ENCODE peak calls at places on chromosomes 7 and 10, in eight cellular contexts. Z is HCT116, F is GM23338, W is neural progenitor cell, S is SK-N-SH, D is OCI-LY7, I is MM.1S, P is PC-3. K is an unnamed sample. For H3K79me2, the result is how much of the 10 kb centered on the place peaks cover.

GRCh38 chr10:94493463-94493862 is 52.1 kb upstream of the HELLS start:
- DNase-seq in Z (no peak), F (no peak), W (no peak), S (no peak), D (no peak), I (no peak), P (no peak), K (no peak)

GRCh38 chr7:28151965-28152364 is 28.6 kb downstream of the JAZF1 start:
- DNase-seq in Z (no peak), F (no peak), W (no peak), S (no peak), D (no peak), I (peak), P (peak), K (no peak)

GRCh38 chr7:111413796-111414195 is 148.5 kb downstream of the IMMP2L start:
- DNase-seq in Z (no peak), F (peak), W (peak), S (no peak), D (no peak), I (no peak), P (no peak), K (no peak)

GRCh38 chr7:146096994-146097393 is 19.6 kb upstream of the CNTNAP2 start:
- DNase-seq in Z (no peak), F (peak), W (peak), S (peak), D (no peak), I (peak), P (no peak), K (no peak)

GRCh38 chr7:7705316-7705715 is 13.1 kb downstream of the RPA3 start:
- DNase-seq in Z (no peak), F (no peak), W (no peak), S (no peak), D (no peak), I (no peak), P (no peak), K (no peak)

GRCh38 chr10:104650072-104650471 is 9.0 kb downstream of the SORCS3 start:
- DNase-seq in Z (no peak), F (peak), W (peak), S (peak), D (no peak), I (no peak), P (no peak), K (peak)

GRCh38 chr7:33986951-33987948 is 81.9 kb downstream of the BMPER start:
- DNase-seq in Z (peak), F (no peak), W (no peak), S (no peak), D (no peak), I (no peak), P (peak), K (peak)

GRCh38 chr7:102063736-102064135 is 222.9 kb upstream of the SH2B2 start:
- DNase-seq in Z (peak), F (peak), W (peak), S (peak), D (no peak), I (no peak), P (peak), K (peak)

GRCh38 chr10:30600005-30600404 is 29.5 kb downstream of the LYZL2 start:
- DNase-seq in Z (no peak), F (no peak), W (no peak), S (no peak), D (no peak), I (no peak), P (no peak), K (no peak)

GRCh38 chr10:59839576-59839975 is 66.8 kb downstream of the CCDC6 start:
- DNase-seq in Z (no peak), F (no peak), W (no peak), S (no peak), D (no peak), I (no peak), P (peak), K (no peak)

GRCh38 chr10:117409549-117410283 is 34.5 kb upstream of the PDZD8 start:
- DNase-seq in Z (no peak), F (no peak), W (no peak), S (no peak), D (no peak), I (no peak), P (peak), K (no peak)

GRCh38 chr7:24781106-24781505 is 23.8 kb upstream of the GSDME start:
- DNase-seq in Z (no peak), F (no peak), W (no peak), S (no peak), D (no peak), I (no peak), P (no peak), K (no peak)

GRCh38 chr7:30001953-30002352 is 12.4 kb upstream of the SCRN1 start:
- DNase-seq in Z (no peak), F (no peak), W (no peak), S (no peak), D (no peak), I (no peak), P (no peak), K (no peak)

GRCh38 chr7:70631732-70632131 is 500.2 kb upstream of the GALNT17 start:
- DNase-seq in Z (no peak), F (no peak), W (peak), S (no peak), D (no peak), I (no peak), P (no peak), K (no peak)

GRCh38 chr7:151126500-151127137 is 40.3 kb downstream of the AGAP3 start:
- DNase-seq in Z (no peak), F (peak), W (peak), S (no peak), D (no peak), I (no peak), P (no peak), K (no peak)

GRCh38 chr10:102115775-102116174 is 4.4 kb downstream of the LDB1 start:
- DNase-seq in Z (no peak), F (no peak), W (no peak), S (no peak), D (peak), I (no peak), P (no peak), K (no peak)

GRCh38 chr10:29028486-29028885 is 260.4 kb upstream of the LYZL1 start:
- DNase-seq in Z (no peak), F (no peak), W (no peak), S (no peak), D (no peak), I (no peak), P (no peak), K (no peak)

GRCh38 chr10:16809074-16809718 is 8.0 kb downstream of the RSU1 start:
- DNase-seq in Z (peak), F (peak), W (peak), S (peak), D (peak), I (peak), P (peak), K (peak)

GRCh38 chr7:105916603-105917002 is 40.2 kb upstream of the ATXN7L1 start:
- DNase-seq in Z (no peak), F (no peak), W (no peak), S (no peak), D (no peak), I (no peak), P (peak), K (no peak)

GRCh38 chr10:60778978-60779668 is 845 bp downstream of the CDK1 start:
- DNase-seq in Z (no peak), F (no peak), W (no peak), S (no peak), D (peak), I (peak), P (peak), K (no peak)

GRCh38 chr7:47766151-47766550 is 182.1 kb downstream of the PKD1L1 start:
- DNase-seq in Z (no peak), F (no peak), W (no peak), S (no peak), D (no peak), I (no peak), P (no peak), K (no peak)

GRCh38 chr10:18214692-18215563 is 74.7 kb downstream of the CACNB2 start:
- DNase-seq in Z (no peak), F (peak), W (peak), S (peak), D (peak), I (peak), P (peak), K (peak)

GRCh38 chr10:24622781-24623301 is 100.8 kb downstream of the ARHGAP21 start:
- DNase-seq in Z (no peak), F (no peak), W (no peak), S (no peak), D (peak), I (no peak), P (no peak), K (no peak)

DNA sequence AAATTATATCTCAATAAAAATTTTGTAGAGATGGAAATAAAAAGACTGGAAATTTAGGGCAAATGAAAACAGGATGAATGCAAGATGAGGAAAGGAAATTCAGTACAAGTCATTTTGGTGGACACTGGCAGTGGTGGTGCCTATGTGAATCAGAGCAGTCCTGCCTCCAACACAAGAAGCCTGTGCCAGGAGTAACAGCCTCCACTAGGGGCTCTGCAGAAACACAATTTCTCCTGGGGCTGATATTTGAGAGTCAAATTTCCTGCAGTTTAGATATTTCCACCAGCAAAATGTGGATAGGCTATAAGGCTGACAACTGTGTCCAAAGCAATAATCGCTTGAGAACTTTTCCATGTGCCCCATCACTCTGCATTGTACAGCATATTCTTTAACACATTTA is 4.7 kb upstream of the PLXDC2 start:
- DNase-seq in Z (no peak), F (peak), W (peak), S (peak), D (no peak), I (peak), P (peak), K (peak)
- TF ChIP-seq CTCF in Z (no peak), F (peak), W (peak), S (peak), D (no peak), I (peak), P (peak), K (peak)

GRCh38 chr7:131015131-131015954 is 281.3 kb upstream of the KLF14 start:
- DNase-seq in Z (peak), F (no peak), W (no peak), S (no peak), D (no peak), I (no peak), P (peak), K (no peak)

GRCh38 chr7:131011437-131011752 is 277.4 kb upstream of the KLF14 start:
- DNase-seq in Z (no peak), F (peak), W (no peak), S (no peak), D (no peak), I (no peak), P (no peak), K (no peak)

GRCh38 chr7:131011976-131012375 is 278.0 kb upstream of the KLF14 start:
- DNase-seq in Z (no peak), F (no peak), W (no peak), S (no peak), D (no peak), I (no peak), P (peak), K (peak)

GRCh38 chr7:131012477-131013031 is 278.5 kb upstream of the KLF14 start:
- DNase-seq in Z (no peak), F (no peak), W (no peak), S (no peak), D (no peak), I (no peak), P (no peak), K (no peak)

DNA sequence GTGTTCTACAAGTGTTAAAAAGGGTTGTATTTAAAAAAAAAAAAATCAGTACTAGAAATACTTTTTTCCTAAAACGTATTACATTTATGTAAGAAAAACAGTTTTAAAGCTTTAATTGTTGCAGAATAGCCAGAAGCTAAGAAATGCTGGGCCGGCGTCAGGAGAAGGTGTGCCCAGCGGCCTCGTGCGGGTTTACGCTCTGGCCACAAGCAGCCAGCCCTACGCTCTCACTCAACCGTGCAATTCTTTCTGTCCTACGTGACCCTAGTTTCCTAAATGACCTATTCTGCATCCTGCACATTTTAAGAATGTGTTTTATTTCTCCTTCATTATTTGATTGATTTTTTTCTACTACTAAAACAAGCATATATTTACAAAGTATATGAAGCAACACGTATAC is 279.7 kb upstream of the KLF14 start:
- DNase-seq in Z (no peak), F (no peak), W (no peak), S (no peak), D (no peak), I (no peak), P (no peak), K (no peak)
- H3K79me2 ChIP-seq in Z (half or more), F (under half), W (under half), S (half or more), D (under half), I (half or more), P (half or more), K (under half)

DNA sequence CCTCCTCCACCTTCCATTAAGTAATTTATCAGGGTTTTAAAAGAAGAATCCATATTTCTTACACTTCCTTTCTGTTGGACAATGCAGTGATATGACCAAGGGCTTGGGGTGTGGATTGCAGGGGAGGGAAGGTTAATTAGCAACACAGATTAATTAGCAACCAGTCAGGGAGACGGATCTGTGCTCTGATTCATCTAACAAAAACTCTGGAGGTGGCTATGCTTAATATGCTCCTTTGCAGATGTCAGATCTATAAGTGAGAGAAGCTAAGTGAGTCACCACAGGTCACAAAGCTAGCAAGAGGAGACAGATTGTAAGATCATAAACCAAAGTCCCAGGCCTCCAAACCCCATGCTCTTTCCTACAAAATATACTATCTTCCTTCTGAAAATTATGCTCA is 178.8 kb upstream of the ITGB1 start:
- DNase-seq in Z (peak), F (no peak), W (no peak), S (no peak), D (no peak), I (no peak), P (peak), K (peak)
- TF ChIP-seq EZH2phosphoT487 in Z (no peak), F (no peak), W (no peak), S (no peak), D (no peak), I (no peak), P (no peak), K (no peak)

GRCh38 chr10:86261933-86262665 is 104.5 kb downstream of the GRID1 start:
- DNase-seq in Z (no peak), F (peak), W (peak), S (no peak), D (peak), I (peak), P (peak), K (peak)
- TF ChIP-seq CTCF in Z (peak), F (peak), W (peak), S (no peak), D (peak), I (peak), P (peak), K (peak)

GRCh38 chr10:63265646-63266207 is 132.6 kb downstream of the NRBF2 start:
- DNase-seq in Z (no peak), F (no peak), W (no peak), S (no peak), D (no peak), I (no peak), P (no peak), K (no peak)
- H3K79me2 ChIP-seq in Z (half or more), F (half or more), W (half or more), S (half or more), D (half or more), I (half or more), P (half or more), K (half or more)

GRCh38 chr10:71521504-71522290 is 125.0 kb downstream of the CDH23 start:
- DNase-seq in Z (no peak), F (no peak), W (no peak), S (no peak), D (no peak), I (no peak), P (no peak), K (no peak)
- TF ChIP-seq EZH2phosphoT487 in Z (no peak), F (no peak), W (no peak), S (no peak), D (no peak), I (no peak), P (no peak), K (no peak)

GRCh38 chr7:43248961-43249807 is 136.7 kb downstream of the HECW1 start:
- DNase-seq in Z (peak), F (no peak), W (no peak), S (no peak), D (no peak), I (no peak), P (peak), K (no peak)
- TF ChIP-seq CTCF in Z (no peak), F (no peak), W (no peak), S (no peak), D (no peak), I (no peak), P (no peak), K (no peak)

GRCh38 chr10:96345250-96345649 is 13.6 kb downstream of the OPALIN start:
- DNase-seq in Z (no peak), F (peak), W (no peak), S (no peak), D (no peak), I (no peak), P (no peak), K (no peak)

GRCh38 chr10:96339956-96340904 is 18.6 kb downstream of the OPALIN start:
- DNase-seq in Z (peak), F (peak), W (peak), S (peak), D (peak), I (peak), P (peak), K (peak)

GRCh38 chr10:96341219-96342182 is 17.3 kb downstream of the OPALIN start:
- DNase-seq in Z (no peak), F (peak), W (peak), S (no peak), D (no peak), I (peak), P (no peak), K (no peak)

GRCh38 chr10:96344178-96344577 is 14.6 kb downstream of the OPALIN start:
- DNase-seq in Z (no peak), F (no peak), W (no peak), S (no peak), D (peak), I (no peak), P (no peak), K (no peak)

GRCh38 chr10:96342402-96342801 is 16.4 kb downstream of the OPALIN start:
- DNase-seq in Z (no peak), F (no peak), W (no peak), S (no peak), D (no peak), I (no peak), P (no peak), K (no peak)
- H3K79me2 ChIP-seq in Z (under half), F (under half), W (under half), S (under half), D (under half), I (under half), P (under half), K (under half)